ENCODE peak calls at places on chromosomes 16 and 17, in five cellular contexts. J is cardiac muscle cell; O is ovary; Q is GM04504; H is activated effector memory CD4-positive, alpha-beta T cell treated with Interleukin-2 at 50 U/mL for 16 hours. S is an unnamed sample.

GRCh38 chr17:41786227-41787020 is at the start of gene JUP:
- DNase-seq in O (peak), H (peak), Q (peak), J (peak), S (peak)

GRCh38 chr17:18234853-18235380 is 9.5 kb downstream of the LLGL1 start:
- DNase-seq in Q (no peak), J (no peak), H (no peak), O (no peak), S (no peak)

GRCh38 chr16:15642557-15643452 is at the start of gene MARF1:
- DNase-seq in O (peak), Q (peak), J (peak), H (peak), S (peak)

GRCh38 chr17:29051731-29052130 is 8.8 kb downstream of the PIPOX start:
- DNase-seq in J (no peak), H (no peak), Q (no peak), O (no peak), S (no peak)

GRCh38 chr17:72164340-72164739 is 43.5 kb downstream of the SOX9 start:
- DNase-seq in H (no peak), Q (no peak), O (no peak), J (no peak), S (no peak)

GRCh38 chr16:64974381-64974780 is 147.5 kb downstream of the CDH11 start:
- DNase-seq in H (no peak), J (no peak), Q (no peak), O (no peak), S (no peak)

GRCh38 chr17:12665263-12666210 is at the start of gene MYOCD:
- DNase-seq in Q (no peak), J (peak), H (no peak), O (peak), S (peak)

GRCh38 chr16:49928176-49928892 is 72.4 kb upstream of the ZNF423 start:
- DNase-seq in O (no peak), H (no peak), Q (no peak), J (no peak), S (peak)

GRCh38 chr17:32161029-32161428 is 18.7 kb downstream of the RHOT1 start:
- DNase-seq in O (no peak), H (no peak), J (peak), Q (no peak), S (no peak)

GRCh38 chr16:89687092-89687940 is 827 bp downstream of the CDK10 start:
- DNase-seq in O (no peak), H (no peak), Q (peak), J (peak), S (peak)

GRCh38 chr16:49618955-49619354 is 237.0 kb downstream of the ZNF423 start:
- DNase-seq in O (no peak), Q (no peak), H (no peak), J (no peak), S (no peak)

GRCh38 chr16:9311303-9311954 is 220.0 kb downstream of the HAPSTR1 start:
- DNase-seq in J (no peak), H (no peak), O (no peak), Q (no peak), S (peak)

GRCh38 chr16:54817432-54817831 is 113.2 kb upstream of the IRX5 start:
- DNase-seq in Q (peak), J (peak), H (no peak), O (no peak), S (peak)

GRCh38 chr16:17339764-17340541 is 130.8 kb downstream of the XYLT1 start:
- DNase-seq in Q (no peak), J (no peak), H (no peak), O (no peak), S (no peak)

S was measured in NCI-H82.